ENCODE peak calls at places on chromosomes 4 and X, in eight cellular contexts. W, U, C, D, F, S, G and Y are unnamed samples.

GRCh38 chr4:153154010-153154975 is 50.0 kb upstream of the TRIM2 start:
- DNase-seq in W (no peak), U (peak), C (no peak), D (no peak), F (peak), S (peak), G (no peak), Y (no peak)

GRCh38 chr4:19832388-19832787 is 419.3 kb upstream of the SLIT2 start:
- DNase-seq in W (no peak), U (no peak), C (no peak), D (no peak), F (no peak), S (no peak), G (no peak), Y (no peak)

GRCh38 chr4:158172558-158173258 is at the start of gene GASK1B:
- DNase-seq in W (peak), U (peak), C (peak), D (no peak), F (peak), S (no peak), G (peak), Y (no peak)

GRCh38 chr4:16222957-16223527 is 3.2 kb downstream of the TAPT1 start:
- DNase-seq in W (no peak), U (no peak), C (no peak), D (no peak), F (peak), S (no peak), G (no peak), Y (no peak)

GRCh38 chr4:11954093-11954492 is 525.4 kb upstream of the HS3ST1 start:
- DNase-seq in W (peak), U (no peak), C (peak), D (no peak), F (no peak), S (no peak), G (no peak), Y (no peak)

GRCh38 chr4:150948069-150948468 is 67.0 kb downstream of the LRBA start:
- DNase-seq in W (no peak), U (no peak), C (no peak), D (no peak), F (no peak), S (no peak), G (no peak), Y (no peak)

GRCh38 chrX:129318375-129318774 is 204.9 kb downstream of the SMARCA1 start:
- DNase-seq in W (peak), U (peak), C (peak), D (no peak), F (peak), S (no peak), G (no peak), Y (no peak)

GRCh38 chr4:158523990-158524545 is 2.4 kb downstream of the RXFP1 start:
- DNase-seq in W (no peak), U (no peak), C (peak), D (no peak), F (no peak), S (no peak), G (no peak), Y (no peak)

GRCh38 chr4:122702939-122703338 is 29.6 kb upstream of the BBS12 start:
- DNase-seq in W (no peak), U (no peak), C (no peak), D (no peak), F (no peak), S (peak), G (no peak), Y (no peak)

GRCh38 chr4:87375719-87376291 is 15.2 kb downstream of the HSD17B11 start:
- DNase-seq in W (peak), U (peak), C (peak), D (no peak), F (peak), S (peak), G (no peak), Y (no peak)

GRCh38 chrX:110172215-110172614 is 145.7 kb downstream of the AMMECR1 start:
- DNase-seq in W (no peak), U (no peak), C (no peak), D (no peak), F (no peak), S (no peak), G (no peak), Y (no peak)

GRCh38 chr4:82784615-82785247 is 13.9 kb downstream of the SCD5 start:
- DNase-seq in W (no peak), U (peak), C (no peak), D (no peak), F (no peak), S (no peak), G (peak), Y (no peak)

GRCh38 chr4:31236635-31237173 is 516.5 kb downstream of the PCDH7 start:
- DNase-seq in W (no peak), U (no peak), C (peak), D (no peak), F (no peak), S (no peak), G (no peak), Y (no peak)

GRCh38 chr4:148415500-148415899 is 26.7 kb downstream of the NR3C2 start:
- DNase-seq in W (no peak), U (peak), C (peak), D (no peak), F (no peak), S (no peak), G (no peak), Y (no peak)

GRCh38 chr4:59341506-59341905 is 1858.6 kb upstream of the ADGRL3 start:
- DNase-seq in W (no peak), U (no peak), C (no peak), D (no peak), F (no peak), S (no peak), G (no peak), Y (no peak)

DNA sequence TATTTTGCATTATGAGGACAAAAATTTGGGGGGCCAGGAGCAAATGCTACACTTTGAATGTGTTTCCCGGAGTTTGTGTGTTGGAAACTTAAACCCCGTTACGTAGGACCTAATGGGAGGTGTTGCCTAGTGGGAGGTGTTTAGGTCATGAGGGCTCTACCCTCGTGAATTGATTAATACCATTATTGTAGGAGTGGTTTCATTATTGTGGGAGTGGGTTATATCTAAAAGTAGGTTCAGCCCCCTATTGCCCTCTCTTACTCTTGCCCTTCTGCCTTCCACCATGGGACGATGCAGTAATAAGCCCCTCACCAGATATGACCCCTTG is 15.5 kb downstream of the UBA6 start:
- DNase-seq in W (no peak), U (no peak), C (no peak), D (no peak), F (no peak), S (no peak), G (no peak), Y (no peak)
- TF ChIP-seq POLR2AphosphoS5 in W (no peak), U (no peak), C (no peak), D (no peak), F (no peak), S (no peak), G (no peak), Y (no peak)

GRCh38 chrX:107675823-107676555 is 47.7 kb downstream of the PRPS1 start:
- DNase-seq in W (no peak), U (no peak), C (no peak), D (no peak), F (peak), S (no peak), G (no peak), Y (no peak)

GRCh38 chrX:107677501-107677901 is 49.2 kb downstream of the PRPS1 start:
- DNase-seq in W (peak), U (no peak), C (no peak), D (peak), F (no peak), S (no peak), G (no peak), Y (no peak)

GRCh38 chrX:107675365-107675654 is 47.0 kb downstream of the PRPS1 start:
- DNase-seq in W (no peak), U (no peak), C (no peak), D (no peak), F (no peak), S (no peak), G (no peak), Y (no peak)

GRCh38 chrX:107677909-107678308 is 49.6 kb downstream of the PRPS1 start:
- DNase-seq in W (no peak), U (no peak), C (no peak), D (no peak), F (no peak), S (no peak), G (no peak), Y (no peak)

GRCh38 chrX:107676559-107677378 is 48.5 kb downstream of the PRPS1 start:
- DNase-seq in W (no peak), U (peak), C (peak), D (peak), F (no peak), S (peak), G (no peak), Y (peak)
- TF ChIP-seq POLR2AphosphoS5 in W (no peak), U (no peak), C (peak), D (peak), F (no peak), S (peak), G (peak), Y (peak)

GRCh38 chrX:136196691-136197155 is 49.4 kb downstream of the FHL1 start:
- DNase-seq in W (no peak), U (no peak), C (no peak), D (no peak), F (no peak), S (no peak), G (no peak), Y (no peak)
- TF ChIP-seq POLR2AphosphoS5 in W (no peak), U (no peak), C (no peak), D (no peak), F (no peak), S (peak), G (no peak), Y (no peak)

DNA sequence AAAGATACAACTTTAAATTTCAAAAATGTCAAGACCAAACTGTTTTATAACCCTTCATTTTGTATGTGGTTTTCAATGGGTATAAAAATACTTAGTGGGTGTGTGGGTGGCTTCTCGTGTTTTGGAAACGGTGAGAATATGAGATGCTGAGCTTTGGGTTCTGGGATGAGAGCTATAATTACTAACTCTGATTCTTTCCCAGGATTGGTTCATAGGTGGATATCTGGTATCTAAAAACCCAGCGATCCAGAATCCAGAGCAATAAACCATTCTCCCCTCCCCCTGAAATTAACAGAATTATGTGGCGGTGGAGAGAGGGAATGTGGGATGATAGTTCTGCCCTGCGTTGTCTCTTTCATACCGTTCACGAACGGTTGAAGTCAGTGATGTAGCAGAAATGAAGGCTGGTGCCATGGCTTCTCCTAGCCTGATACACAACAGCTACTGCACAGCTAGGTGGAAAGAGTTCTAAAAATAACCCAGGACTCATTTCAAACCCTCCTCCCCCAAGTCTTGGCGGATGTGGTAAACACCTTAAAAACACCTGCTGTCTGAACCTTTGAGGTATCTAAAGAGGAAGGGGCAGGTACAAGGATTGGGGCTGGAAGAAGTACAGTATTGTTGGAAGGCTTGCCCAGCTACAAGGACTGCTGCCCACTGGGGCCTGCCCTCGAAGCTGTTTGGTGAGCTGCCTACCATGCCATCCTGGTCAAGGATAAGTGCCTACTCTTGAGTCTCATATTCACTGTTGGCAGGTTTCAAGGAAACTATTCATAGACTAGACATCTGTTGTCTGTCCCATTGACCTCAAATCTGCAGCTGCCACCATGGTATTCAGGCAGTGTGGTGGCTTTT is 44.5 kb downstream of the SEPTIN11 start:
- DNase-seq in W (no peak), U (no peak), C (no peak), D (no peak), F (no peak), S (no peak), G (no peak), Y (no peak)
- TF ChIP-seq POLR2AphosphoS5 in W (no peak), U (no peak), C (no peak), D (no peak), F (no peak), S (no peak), G (no peak), Y (no peak)

GRCh38 chr4:90127706-90128345 is 632 bp downstream of the CCSER1 start:
- DNase-seq in W (peak), U (peak), C (no peak), D (no peak), F (no peak), S (peak), G (no peak), Y (no peak)

GRCh38 chr4:90126805-90127204 is 389 bp upstream of the CCSER1 start:
- DNase-seq in W (peak), U (no peak), C (no peak), D (no peak), F (no peak), S (no peak), G (no peak), Y (no peak)

GRCh38 chr4:90121961-90122748 is 5.0 kb upstream of the CCSER1 start:
- DNase-seq in W (no peak), U (no peak), C (no peak), D (no peak), F (no peak), S (no peak), G (no peak), Y (no peak)

GRCh38 chr4:90127223-90127705 is at the start of gene CCSER1:
- DNase-seq in W (peak), U (peak), C (peak), D (peak), F (peak), S (peak), G (no peak), Y (no peak)
- TF ChIP-seq POLR2AphosphoS5 in W (peak), U (peak), C (peak), D (peak), F (no peak), S (peak), G (peak), Y (no peak)

GRCh38 chr4:173211222-173211621 is 42.6 kb downstream of the GALNT7 start:
- DNase-seq in W (no peak), U (no peak), C (no peak), D (no peak), F (no peak), S (no peak), G (no peak), Y (no peak)

GRCh38 chr4:173213296-173213695 is 44.7 kb downstream of the GALNT7 start:
- DNase-seq in W (no peak), U (no peak), C (no peak), D (no peak), F (no peak), S (no peak), G (no peak), Y (no peak)

GRCh38 chr4:173214231-173214630 is 45.6 kb downstream of the GALNT7 start:
- DNase-seq in W (no peak), U (no peak), C (no peak), D (no peak), F (no peak), S (no peak), G (no peak), Y (no peak)

GRCh38 chr4:173212379-173212778 is 43.8 kb downstream of the GALNT7 start:
- DNase-seq in W (no peak), U (no peak), C (no peak), D (no peak), F (no peak), S (no peak), G (no peak), Y (no peak)

DNA sequence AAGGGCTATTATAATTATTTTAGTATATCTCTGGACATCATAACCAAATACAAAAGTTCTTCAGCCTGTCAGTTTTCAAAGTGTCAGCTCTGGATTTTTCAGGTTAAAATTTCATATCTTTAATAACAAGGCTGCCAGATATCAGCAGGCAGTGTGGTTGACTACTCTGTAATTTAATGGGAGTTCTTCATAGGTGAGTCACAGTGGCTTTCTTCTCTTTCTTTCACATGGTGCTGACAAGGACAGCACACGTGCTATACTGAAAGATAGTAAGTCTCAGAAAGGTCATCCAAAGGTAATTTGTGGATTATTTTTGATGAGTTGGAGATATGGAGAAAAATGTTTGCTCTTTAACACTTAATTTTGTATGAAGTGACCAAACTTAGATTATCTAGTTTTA is 43.2 kb downstream of the GALNT7 start:
- DNase-seq in W (no peak), U (no peak), C (peak), D (no peak), F (no peak), S (no peak), G (no peak), Y (no peak)
- TF ChIP-seq POLR2AphosphoS5 in W (no peak), U (peak), C (peak), D (no peak), F (no peak), S (peak), G (no peak), Y (peak)